ENCODE peak calls at places on chromosomes 1 and 21, in six cellular contexts. One of them, this sample, is unnamed.

GRCh38 chr21:45859762-45860357 is 121.7 kb upstream of the COL6A1 start:
- DNase-seq in iris pigment epithelial cell: no peak
- DNase-seq in Daoy: no peak
- DNase-seq in naive thymus-derived CD8-positive, alpha-beta T cell: no peak
- DNase-seq in activated effector memory CD4-positive, alpha-beta T cell treated with Interleukin-2 at 50 U/mL for 16 hours: no peak
- DNase-seq in HuH-7: no peak
- DNase-seq in this sample: no peak

GRCh38 chr1:203038217-203038741 is 12.0 kb downstream of the PPFIA4 start:
- DNase-seq in iris pigment epithelial cell: peak; percentile 18
- DNase-seq in Daoy: peak; percentile 84
- DNase-seq in naive thymus-derived CD8-positive, alpha-beta T cell: no peak
- DNase-seq in activated effector memory CD4-positive, alpha-beta T cell treated with Interleukin-2 at 50 U/mL for 16 hours: no peak
- DNase-seq in HuH-7: no peak
- DNase-seq in this sample: peak; percentile 74

GRCh38 chr1:210817385-210818275 is 316.3 kb downstream of the KCNH1 start:
- DNase-seq in iris pigment epithelial cell: no peak
- DNase-seq in Daoy: no peak
- DNase-seq in naive thymus-derived CD8-positive, alpha-beta T cell: no peak
- DNase-seq in activated effector memory CD4-positive, alpha-beta T cell treated with Interleukin-2 at 50 U/mL for 16 hours: no peak
- DNase-seq in HuH-7: no peak
- DNase-seq in this sample: no peak

GRCh38 chr1:17624540-17625256 is 85.2 kb downstream of the ARHGEF10L start:
- DNase-seq in iris pigment epithelial cell: peak; percentile 52
- DNase-seq in Daoy: peak; percentile 79
- DNase-seq in naive thymus-derived CD8-positive, alpha-beta T cell: no peak
- DNase-seq in activated effector memory CD4-positive, alpha-beta T cell treated with Interleukin-2 at 50 U/mL for 16 hours: no peak
- DNase-seq in HuH-7: no peak
- DNase-seq in this sample: peak; percentile 40

GRCh38 chr1:223702735-223703667 is 9.3 kb upstream of the CAPN2 start:
- DNase-seq in iris pigment epithelial cell: peak; percentile 70
- DNase-seq in Daoy: peak; percentile 78
- DNase-seq in naive thymus-derived CD8-positive, alpha-beta T cell: no peak
- DNase-seq in activated effector memory CD4-positive, alpha-beta T cell treated with Interleukin-2 at 50 U/mL for 16 hours: no peak
- DNase-seq in HuH-7: no peak
- DNase-seq in this sample: peak; percentile 66

GRCh38 chr1:183272390-183272801 is 86.3 kb downstream of the LAMC2 start:
- DNase-seq in iris pigment epithelial cell: peak; percentile 75
- DNase-seq in Daoy: peak; percentile 79
- DNase-seq in naive thymus-derived CD8-positive, alpha-beta T cell: no peak
- DNase-seq in activated effector memory CD4-positive, alpha-beta T cell treated with Interleukin-2 at 50 U/mL for 16 hours: no peak
- DNase-seq in HuH-7: no peak
- DNase-seq in this sample: peak; percentile 96

GRCh38 chr21:46425566-46425965 is 33.1 kb upstream of the DIP2A start:
- DNase-seq in iris pigment epithelial cell: no peak
- DNase-seq in Daoy: no peak
- DNase-seq in naive thymus-derived CD8-positive, alpha-beta T cell: peak; percentile 93
- DNase-seq in activated effector memory CD4-positive, alpha-beta T cell treated with Interleukin-2 at 50 U/mL for 16 hours: peak; percentile 14
- DNase-seq in HuH-7: no peak
- DNase-seq in this sample: no peak

GRCh38 chr1:77589231-77589630 is 93.2 kb downstream of the ZZZ3 start:
- DNase-seq in iris pigment epithelial cell: no peak
- DNase-seq in Daoy: no peak
- DNase-seq in naive thymus-derived CD8-positive, alpha-beta T cell: no peak
- DNase-seq in activated effector memory CD4-positive, alpha-beta T cell treated with Interleukin-2 at 50 U/mL for 16 hours: no peak
- DNase-seq in HuH-7: no peak
- DNase-seq in this sample: no peak

GRCh38 chr1:53341961-53342707 is 14.3 kb upstream of the LRP8 start:
- DNase-seq in iris pigment epithelial cell: no peak
- DNase-seq in Daoy: no peak
- DNase-seq in naive thymus-derived CD8-positive, alpha-beta T cell: no peak
- DNase-seq in activated effector memory CD4-positive, alpha-beta T cell treated with Interleukin-2 at 50 U/mL for 16 hours: no peak
- DNase-seq in HuH-7: no peak
- DNase-seq in this sample: no peak

GRCh38 chr1:95888877-95889799 is 655.1 kb downstream of the RWDD3 start:
- DNase-seq in iris pigment epithelial cell: no peak
- DNase-seq in Daoy: no peak
- DNase-seq in naive thymus-derived CD8-positive, alpha-beta T cell: no peak
- DNase-seq in activated effector memory CD4-positive, alpha-beta T cell treated with Interleukin-2 at 50 U/mL for 16 hours: no peak
- DNase-seq in HuH-7: no peak
- DNase-seq in this sample: no peak

GRCh38 chr21:17479606-17480005 is 33.2 kb upstream of the CXADR start:
- DNase-seq in iris pigment epithelial cell: no peak
- DNase-seq in Daoy: no peak
- DNase-seq in naive thymus-derived CD8-positive, alpha-beta T cell: no peak
- DNase-seq in activated effector memory CD4-positive, alpha-beta T cell treated with Interleukin-2 at 50 U/mL for 16 hours: no peak
- DNase-seq in HuH-7: no peak
- DNase-seq in this sample: no peak

GRCh38 chr1:94142583-94142982 is 21.6 kb upstream of the ABCA4 start:
- DNase-seq in iris pigment epithelial cell: no peak
- DNase-seq in Daoy: no peak
- DNase-seq in naive thymus-derived CD8-positive, alpha-beta T cell: no peak
- DNase-seq in activated effector memory CD4-positive, alpha-beta T cell treated with Interleukin-2 at 50 U/mL for 16 hours: no peak
- DNase-seq in HuH-7: no peak
- DNase-seq in this sample: no peak

GRCh38 chr1:59757185-59757747 is 57.5 kb upstream of the HOOK1 start:
- DNase-seq in iris pigment epithelial cell: no peak
- DNase-seq in Daoy: no peak
- DNase-seq in naive thymus-derived CD8-positive, alpha-beta T cell: no peak
- DNase-seq in activated effector memory CD4-positive, alpha-beta T cell treated with Interleukin-2 at 50 U/mL for 16 hours: no peak
- DNase-seq in HuH-7: no peak
- DNase-seq in this sample: no peak

GRCh38 chr1:90550616-90551406 is 166.3 kb downstream of the BARHL2 start:
- DNase-seq in iris pigment epithelial cell: no peak
- DNase-seq in Daoy: no peak
- DNase-seq in naive thymus-derived CD8-positive, alpha-beta T cell: no peak
- DNase-seq in activated effector memory CD4-positive, alpha-beta T cell treated with Interleukin-2 at 50 U/mL for 16 hours: no peak
- DNase-seq in HuH-7: no peak
- DNase-seq in this sample: no peak

GRCh38 chr21:41171210-41171609 is 3.2 kb downstream of the BACE2 start:
- DNase-seq in iris pigment epithelial cell: peak; percentile 7
- DNase-seq in Daoy: peak; percentile 89
- DNase-seq in naive thymus-derived CD8-positive, alpha-beta T cell: no peak
- DNase-seq in activated effector memory CD4-positive, alpha-beta T cell treated with Interleukin-2 at 50 U/mL for 16 hours: no peak
- DNase-seq in HuH-7: no peak
- DNase-seq in this sample: peak; percentile 58

GRCh38 chr1:211735208-211736170 is 60.1 kb upstream of the NEK2 start:
- DNase-seq in iris pigment epithelial cell: peak; percentile 87
- DNase-seq in Daoy: peak; percentile 95
- DNase-seq in naive thymus-derived CD8-positive, alpha-beta T cell: no peak
- DNase-seq in activated effector memory CD4-positive, alpha-beta T cell treated with Interleukin-2 at 50 U/mL for 16 hours: no peak
- DNase-seq in HuH-7: no peak
- DNase-seq in this sample: peak; percentile 88

GRCh38 chr1:221939598-221939997 is 197.7 kb upstream of the DUSP10 start:
- DNase-seq in iris pigment epithelial cell: no peak
- DNase-seq in Daoy: no peak
- DNase-seq in naive thymus-derived CD8-positive, alpha-beta T cell: no peak
- DNase-seq in activated effector memory CD4-positive, alpha-beta T cell treated with Interleukin-2 at 50 U/mL for 16 hours: no peak
- DNase-seq in HuH-7: no peak
- DNase-seq in this sample: no peak

GRCh38 chr1:43267818-43268425 is 1.9 kb upstream of the TMEM125 start:
- DNase-seq in iris pigment epithelial cell: no peak
- DNase-seq in Daoy: no peak
- DNase-seq in naive thymus-derived CD8-positive, alpha-beta T cell: no peak
- DNase-seq in activated effector memory CD4-positive, alpha-beta T cell treated with Interleukin-2 at 50 U/mL for 16 hours: no peak
- DNase-seq in HuH-7: no peak
- DNase-seq in this sample: no peak

GRCh38 chr1:109275706-109276345 is 7.1 kb downstream of the PSRC1 start:
- DNase-seq in iris pigment epithelial cell: no peak
- DNase-seq in Daoy: peak; percentile 89
- DNase-seq in naive thymus-derived CD8-positive, alpha-beta T cell: peak; percentile 18
- DNase-seq in activated effector memory CD4-positive, alpha-beta T cell treated with Interleukin-2 at 50 U/mL for 16 hours: no peak
- DNase-seq in HuH-7: no peak
- DNase-seq in this sample: peak; percentile 80

GRCh38 chr1:234484991-234485739 is 6.2 kb upstream of the TARBP1 start:
- DNase-seq in iris pigment epithelial cell: no peak
- DNase-seq in Daoy: no peak
- DNase-seq in naive thymus-derived CD8-positive, alpha-beta T cell: no peak
- DNase-seq in activated effector memory CD4-positive, alpha-beta T cell treated with Interleukin-2 at 50 U/mL for 16 hours: no peak
- DNase-seq in HuH-7: no peak
- DNase-seq in this sample: no peak

GRCh38 chr1:175400811-175401210 is 208.2 kb upstream of the KIAA0040 start:
- DNase-seq in iris pigment epithelial cell: no peak
- DNase-seq in Daoy: no peak
- DNase-seq in naive thymus-derived CD8-positive, alpha-beta T cell: no peak
- DNase-seq in activated effector memory CD4-positive, alpha-beta T cell treated with Interleukin-2 at 50 U/mL for 16 hours: no peak
- DNase-seq in HuH-7: no peak
- DNase-seq in this sample: no peak

GRCh38 chr21:45836268-45836655 is 145.3 kb upstream of the COL6A1 start:
- DNase-seq in iris pigment epithelial cell: peak; percentile 42
- DNase-seq in Daoy: no peak
- DNase-seq in naive thymus-derived CD8-positive, alpha-beta T cell: peak; percentile 60
- DNase-seq in activated effector memory CD4-positive, alpha-beta T cell treated with Interleukin-2 at 50 U/mL for 16 hours: no peak
- DNase-seq in HuH-7: no peak
- DNase-seq in this sample: peak; percentile 12

GRCh38 chr1:236795757-236796719 is 946 bp downstream of the MTR start:
- DNase-seq in iris pigment epithelial cell: peak; percentile 76
- DNase-seq in Daoy: no peak
- DNase-seq in naive thymus-derived CD8-positive, alpha-beta T cell: no peak
- DNase-seq in activated effector memory CD4-positive, alpha-beta T cell treated with Interleukin-2 at 50 U/mL for 16 hours: no peak
- DNase-seq in HuH-7: no peak
- DNase-seq in this sample: peak; percentile 54

GRCh38 chr1:37859507-37860345 is at the start of gene MTF1:
- DNase-seq in iris pigment epithelial cell: peak; percentile 98
- DNase-seq in Daoy: peak; percentile 99
- DNase-seq in naive thymus-derived CD8-positive, alpha-beta T cell: peak; percentile 99
- DNase-seq in activated effector memory CD4-positive, alpha-beta T cell treated with Interleukin-2 at 50 U/mL for 16 hours: peak; percentile 95
- DNase-seq in HuH-7: peak; percentile 95
- DNase-seq in this sample: peak; percentile 92

GRCh38 chr1:197773856-197774255 is 1.4 kb downstream of the DENND1B start:
- DNase-seq in iris pigment epithelial cell: no peak
- DNase-seq in Daoy: no peak
- DNase-seq in naive thymus-derived CD8-positive, alpha-beta T cell: no peak
- DNase-seq in activated effector memory CD4-positive, alpha-beta T cell treated with Interleukin-2 at 50 U/mL for 16 hours: no peak
- DNase-seq in HuH-7: no peak
- DNase-seq in this sample: no peak

GRCh38 chr1:153465728-153466625 is 5.5 kb upstream of the S100A7 start:
- DNase-seq in iris pigment epithelial cell: peak; percentile 19
- DNase-seq in Daoy: peak; percentile 68
- DNase-seq in naive thymus-derived CD8-positive, alpha-beta T cell: peak; percentile 71
- DNase-seq in activated effector memory CD4-positive, alpha-beta T cell treated with Interleukin-2 at 50 U/mL for 16 hours: peak; percentile 43
- DNase-seq in HuH-7: peak; percentile 70
- DNase-seq in this sample: no peak

This sample was measured in astrocyte.